ENCODE peak calls at places on chromosomes 3 and 15, in ten cellular contexts. X is heart left ventricle, P is colonic mucosa, Z is mammary epithelial cell, J is GM23338, F is stomach, U is kidney, R is HepG2, B is tibial artery, N is pancreas. W is an unnamed sample.
A peak's percentile ranks its signal among the peaks of the same experiment; 100 is the strongest.

GRCh38 chr3:184611606-184612304 is 50.2 kb downstream of the EPHB3 start:
- DNase-seq in U (no peak), B (peak; percentile 67), R (no peak), X (no peak), Z (no peak), N (no peak), F (no peak), J (no peak), P (no peak), W (no peak)

GRCh38 chr3:197317250-197317963 is 19.0 kb upstream of the DLG1 start:
- DNase-seq in X (peak; percentile 44), Z (peak; percentile 89), F (no peak), N (no peak), U (no peak), R (no peak), J (no peak), P (no peak), B (no peak), W (peak; percentile 75)

GRCh38 chr3:128482857-128483656 is 9.9 kb downstream of the GATA2 start:
- DNase-seq in N (no peak), R (no peak), Z (peak; percentile 19), P (no peak), B (no peak), X (peak; percentile 60), U (peak; percentile 83), J (peak; percentile 57), F (no peak), W (no peak)

GRCh38 chr3:177429066-177429465 is 231.8 kb upstream of the TBL1XR1 start:
- DNase-seq in N (no peak), J (no peak), R (no peak), U (no peak), B (no peak), P (no peak), Z (no peak), X (no peak), F (no peak), W (no peak)

GRCh38 chr3:31958721-31959152 is 22.3 kb downstream of the OSBPL10 start:
- DNase-seq in Z (no peak), F (no peak), N (no peak), J (no peak), U (no peak), X (no peak), P (no peak), B (no peak), R (no peak), W (no peak)

GRCh38 chr15:74137544-74137920 is 7.1 kb downstream of the ISLR2 start:
- DNase-seq in P (no peak), B (no peak), Z (no peak), R (no peak), J (no peak), N (no peak), F (no peak), X (no peak), U (no peak), W (no peak)

GRCh38 chr3:194775731-194776130 is 90.0 kb downstream of the FAM43A start:
- DNase-seq in U (no peak), N (no peak), X (no peak), R (no peak), P (no peak), F (no peak), B (no peak), J (no peak), Z (no peak), W (no peak)

GRCh38 chr3:172562881-172563835 is 39.9 kb upstream of the TNFSF10 start:
- DNase-seq in F (no peak), B (peak; percentile 53), U (no peak), Z (peak; percentile 90), J (peak; percentile 12), N (no peak), R (peak; percentile 61), X (no peak), P (peak; percentile 41), W (peak; percentile 81)

GRCh38 chr3:169772530-169772950 is 656 bp upstream of the MYNN start:
- DNase-seq in X (peak; percentile 77), R (peak; percentile 78), U (peak; percentile 87), N (peak; percentile 84), B (peak; percentile 65), Z (peak; percentile 81), J (peak; percentile 79), P (peak; percentile 76), F (peak; percentile 76), W (peak; percentile 87)

GRCh38 chr3:46492890-46493547 is 4.8 kb upstream of the RTP3 start:
- DNase-seq in U (no peak), F (no peak), B (no peak), X (no peak), J (no peak), R (no peak), N (no peak), P (no peak), Z (no peak), W (no peak)

GRCh38 chr15:84023636-84024035 is 211.9 kb upstream of the GOLGA6L4 start:
- DNase-seq in U (no peak), P (peak; percentile 26), B (no peak), N (no peak), R (peak; percentile 24), F (no peak), X (no peak), Z (peak; percentile 32), J (peak; percentile 70), W (no peak)

GRCh38 chr15:76208786-76209424 is 102.4 kb downstream of the ETFA start:
- DNase-seq in P (no peak), X (peak; percentile 4), N (no peak), J (no peak), Z (no peak), B (no peak), R (no peak), U (no peak), F (peak; percentile 17), W (no peak)

GRCh38 chr3:62051506-62051905 is 321.8 kb downstream of the FEZF2 start:
- DNase-seq in F (peak; percentile 58), B (no peak), J (peak; percentile 67), P (peak; percentile 40), X (no peak), R (peak; percentile 16), N (no peak), Z (peak; percentile 23), U (no peak), W (peak; percentile 51)
- TF ChIP-seq CTCF in F (peak; percentile 13), B (no peak), J (peak; percentile 95), P (peak; percentile 21), X (no peak), R (peak; percentile 32), N (no peak), Z (peak; percentile 60), U (no peak), W (peak; percentile 73)

GRCh38 chr3:152298393-152299242 is 29.9 kb downstream of the MBNL1 start:
- DNase-seq in P (peak; percentile 74), X (peak; percentile 52), U (no peak), Z (peak; percentile 89), B (peak; percentile 73), J (no peak), N (no peak), R (peak; percentile 97), F (peak; percentile 36), W (peak; percentile 88)

GRCh38 chr3:152296990-152297389 is 28.3 kb downstream of the MBNL1 start:
- DNase-seq in X (no peak), Z (no peak), N (no peak), J (no peak), F (no peak), B (no peak), R (no peak), P (no peak), U (no peak), W (no peak)

GRCh38 chr3:152300029-152300764 is 31.5 kb downstream of the MBNL1 start:
- DNase-seq in B (no peak), P (no peak), X (no peak), F (no peak), J (no peak), Z (no peak), N (no peak), U (no peak), R (no peak), W (no peak)

GRCh38 chr3:152301745-152302181 is 33.0 kb downstream of the MBNL1 start:
- DNase-seq in Z (no peak), F (no peak), U (no peak), R (no peak), P (no peak), N (no peak), X (no peak), B (no peak), J (no peak), W (no peak)

DNA sequence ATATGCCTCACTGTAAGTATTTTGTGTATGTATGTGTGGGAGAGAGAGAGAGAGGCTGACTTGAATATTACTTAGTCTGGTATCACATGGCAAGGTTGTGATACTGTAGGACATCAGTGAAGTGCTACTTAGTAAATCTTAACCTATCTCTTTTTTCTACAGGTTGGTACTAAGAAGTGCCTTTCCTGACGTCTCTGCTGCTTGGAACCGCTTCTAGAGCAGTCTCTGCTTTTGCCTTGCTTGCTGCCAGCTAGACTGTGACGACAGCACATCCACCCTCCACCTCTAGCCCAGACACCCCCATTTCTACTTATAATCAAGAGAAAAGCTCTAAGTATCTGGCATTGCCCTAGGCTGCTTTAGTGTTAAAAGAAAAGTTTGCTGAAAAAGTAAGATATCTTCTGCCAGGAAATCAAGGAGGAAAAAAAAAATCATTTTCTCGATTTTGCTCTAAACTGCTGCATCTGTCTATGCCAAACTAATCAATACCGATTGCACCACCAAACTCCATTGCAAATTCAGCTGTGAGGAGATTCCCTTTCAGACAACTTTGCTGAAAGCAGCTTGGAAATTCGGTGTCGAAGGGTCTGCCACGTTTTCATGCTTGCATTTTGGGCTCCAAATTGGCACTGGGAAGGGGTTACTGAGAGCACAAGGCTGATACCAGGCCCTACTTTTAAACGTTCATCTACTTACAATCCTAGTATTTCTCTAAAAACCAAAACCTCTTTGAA is 30.7 kb downstream of the MBNL1 start:
- DNase-seq in X (peak; percentile 57), R (no peak), U (no peak), B (no peak), N (no peak), J (no peak), P (no peak), Z (no peak), F (no peak), W (no peak)
- H3K4me1 ChIP-seq in X (peaks cover 82% of the 10 kb centered on the region), R (peaks cover 84% of the 10 kb centered on the region), U (peaks cover 23% of the 10 kb centered on the region), B (peaks cover 89% of the 10 kb centered on the region), N (peaks cover 33% of the 10 kb centered on the region), J (peaks cover 70% of the 10 kb centered on the region), P (peaks cover 3% of the 10 kb centered on the region), Z (peaks cover 39% of the 10 kb centered on the region), F (peaks cover 93% of the 10 kb centered on the region), W (peaks cover 24% of the 10 kb centered on the region)

GRCh38 chr15:85063522-85063921 is 81.9 kb downstream of the PDE8A start:
- DNase-seq in J (no peak), U (no peak), X (no peak), P (no peak), F (no peak), Z (no peak), N (no peak), R (no peak), B (no peak), W (no peak)
- H3K27ac ChIP-seq in J (no peak overlapping the region), U (no peak overlapping the region), X (no peak overlapping the region), P (no peak overlapping the region), F (no peak overlapping the region), Z (no peak overlapping the region), N (no peak overlapping the region), R (no peak overlapping the region), B (no peak overlapping the region), W (no peak overlapping the region)

DNA sequence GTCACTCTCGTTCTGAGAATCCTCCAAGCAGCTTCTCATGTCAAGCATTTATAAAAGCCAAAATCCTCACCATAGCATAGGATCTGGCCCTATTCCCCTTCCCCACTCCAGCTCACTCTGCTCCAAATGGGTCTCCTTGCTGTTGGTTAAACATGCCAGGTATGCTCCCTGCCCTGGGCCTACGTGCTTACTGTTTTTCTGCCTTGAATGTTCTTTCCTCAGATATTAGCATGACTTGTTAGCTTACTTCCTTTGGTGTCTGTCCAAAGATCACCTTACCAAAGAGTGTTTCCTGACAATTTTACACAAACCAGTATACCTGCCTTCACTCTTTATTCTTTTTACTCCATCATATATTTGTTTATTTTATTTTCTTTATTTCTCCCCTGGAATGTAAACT is 33.1 kb upstream of the MYO5C start:
- DNase-seq in U (no peak), B (no peak), J (no peak), Z (no peak), R (peak; percentile 16), N (no peak), P (no peak), X (no peak), F (no peak), W (no peak)
- TF ChIP-seq CTCF in U (no peak), B (no peak), J (no peak), Z (no peak), R (no peak), N (no peak), P (no peak), X (no peak), F (no peak), W (no peak)

W was measured in foreskin keratinocyte.